ENCODE peak calls at places on chromosomes 5 and 9, in five cellular contexts. H is GM13976; I is CD8-positive, alpha-beta T cell; S is lower lobe of right lung; K is heart left ventricle. Q is an unnamed sample.

GRCh38 chr5:180603076-180603591 is 11.8 kb upstream of the SCGB3A1 start:
- DNase-seq in H (no peak), I (no peak), S (peak; percentile 37), K (no peak), Q (no peak)

GRCh38 chr9:105126233-105126632 is 118.2 kb upstream of the SLC44A1 start:
- DNase-seq in H (no peak), I (no peak), S (no peak), K (no peak), Q (no peak)

GRCh38 chr5:168467755-168468280 is 18.5 kb upstream of the RARS1 start:
- DNase-seq in H (no peak), I (no peak), S (no peak), K (no peak), Q (no peak)

GRCh38 chr9:136625101-136626065 is 37.3 kb upstream of the EGFL7 start:
- DNase-seq in H (peak; percentile 82), I (no peak), S (peak; percentile 86), K (peak; percentile 90), Q (no peak)

GRCh38 chr5:354581-355378 is 33.3 kb downstream of the AHRR start:
- DNase-seq in H (peak; percentile 37), I (no peak), S (no peak), K (no peak), Q (no peak)

GRCh38 chr5:55062039-55062779 is 38.2 kb downstream of the GZMK start:
- DNase-seq in H (no peak), I (peak; percentile 16), S (no peak), K (no peak), Q (no peak)

GRCh38 chr5:134817006-134817405 is 28.8 kb upstream of the C5orf24 start:
- DNase-seq in H (no peak), I (no peak), S (no peak), K (no peak), Q (no peak)

GRCh38 chr5:141692919-141693848 is 11.2 kb upstream of the ARAP3 start:
- DNase-seq in H (no peak), I (peak; percentile 57), S (no peak), K (no peak), Q (no peak)

GRCh38 chr9:107481035-107481434 is 8.5 kb downstream of the KLF4 start:
- DNase-seq in H (no peak), I (no peak), S (no peak), K (no peak), Q (no peak)

GRCh38 chr5:143657814-143658395 is 154.1 kb upstream of the HMHB1 start:
- DNase-seq in H (no peak), I (no peak), S (no peak), K (no peak), Q (no peak)

GRCh38 chr5:143244000-143244736 is 159.3 kb downstream of the NR3C1 start:
- DNase-seq in H (no peak), I (no peak), S (no peak), K (peak; percentile 56), Q (peak; percentile 35)

GRCh38 chr9:34446468-34446891 is 11.9 kb downstream of the FAM219A start:
- DNase-seq in H (no peak), I (no peak), S (no peak), K (no peak), Q (no peak)

GRCh38 chr5:108259306-108259705 is 122.6 kb downstream of the FBXL17 start:
- DNase-seq in H (no peak), I (no peak), S (no peak), K (no peak), Q (no peak)

GRCh38 chr5:108263338-108263737 is 118.6 kb downstream of the FBXL17 start:
- DNase-seq in H (no peak), I (no peak), S (no peak), K (no peak), Q (no peak)

GRCh38 chr5:108258001-108258400 is 123.9 kb downstream of the FBXL17 start:
- DNase-seq in H (no peak), I (no peak), S (no peak), K (no peak), Q (no peak)

GRCh38 chr5:108260105-108260857 is 121.6 kb downstream of the FBXL17 start:
- DNase-seq in H (peak; percentile 44), I (peak; percentile 66), S (peak; percentile 55), K (peak; percentile 66), Q (peak; percentile 55)

GRCh38 chr5:108260858-108261170 is 121.1 kb downstream of the FBXL17 start:
- DNase-seq in H (no peak), I (no peak), S (no peak), K (no peak), Q (no peak)
- TF ChIP-seq CTCF in H (no peak), I (peak; percentile 46), S (no peak), K (no peak), Q (no peak)

DNA sequence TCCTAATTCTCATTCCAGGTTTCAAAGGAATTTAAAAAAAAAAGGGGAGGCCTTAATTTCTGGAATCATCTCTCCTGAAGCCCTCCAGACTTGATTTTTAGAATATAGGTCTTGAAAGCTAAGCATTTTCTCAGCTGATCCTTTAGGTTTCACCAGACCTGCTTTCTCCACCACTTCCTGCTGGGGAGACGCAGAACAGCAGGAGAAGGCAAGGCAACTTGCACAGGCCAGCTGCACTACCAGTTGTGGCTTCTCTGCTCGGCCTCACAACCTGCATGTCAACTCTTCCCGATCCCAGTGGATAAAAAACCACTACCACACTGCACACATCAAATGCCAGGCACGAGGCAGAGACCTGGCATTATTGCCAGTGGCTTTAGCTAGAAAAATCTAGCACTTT is 119.8 kb downstream of the SIL1 start:
- DNase-seq in H (no peak), I (no peak), S (no peak), K (no peak), Q (no peak)
- TF ChIP-seq CTCF in H (no peak), I (no peak), S (no peak), K (no peak), Q (no peak)

DNA sequence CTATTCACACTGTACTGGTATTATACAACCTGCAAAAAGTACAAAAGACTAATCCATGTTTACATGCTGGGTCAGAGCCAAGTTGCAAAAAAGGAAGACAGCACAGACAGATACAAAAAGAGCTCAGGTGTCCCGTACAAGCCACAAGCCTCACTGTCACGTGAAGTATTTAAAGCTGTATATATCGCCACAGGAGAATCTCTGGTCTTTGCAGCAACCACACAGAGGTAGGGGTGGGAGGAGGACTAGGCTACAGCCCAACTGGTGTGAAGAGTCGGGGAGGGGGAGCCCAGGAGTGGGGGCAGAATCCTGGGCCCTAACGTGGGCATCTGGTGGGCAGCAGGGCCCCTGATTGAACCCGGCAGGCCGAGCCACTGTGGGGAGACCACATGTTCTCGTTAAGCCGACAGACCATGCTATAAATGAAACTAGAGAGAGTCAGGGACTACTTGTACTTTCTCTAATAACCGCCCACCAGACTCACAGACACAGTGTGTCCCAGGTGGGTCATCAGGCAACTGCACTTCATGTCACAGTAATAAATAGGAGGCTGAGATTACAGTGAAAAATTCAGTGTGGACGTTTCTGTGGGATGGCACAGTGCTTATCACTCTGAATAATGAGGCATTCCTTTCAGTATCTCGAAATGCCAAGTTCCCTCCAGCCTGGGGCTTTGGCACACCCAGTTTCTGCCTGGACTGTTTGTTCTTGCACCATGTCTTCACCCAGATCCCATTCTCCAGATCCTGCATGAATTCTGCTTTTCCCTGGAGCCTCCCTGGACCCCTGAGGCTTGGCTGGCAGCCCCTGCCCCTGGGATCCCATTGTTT is 79.3 kb upstream of the SH3PXD2B start:
- DNase-seq in H (peak; percentile 29), I (no peak), S (no peak), K (no peak), Q (no peak)
- TF ChIP-seq CTCF in H (no peak), I (no peak), S (no peak), K (no peak), Q (no peak)

GRCh38 chr5:85921590-85921989 is 696.2 kb upstream of the COX7C start:
- DNase-seq in H (no peak), I (no peak), S (no peak), K (no peak), Q (no peak)
- TF ChIP-seq CTCF in H (no peak), I (no peak), S (no peak), K (no peak), Q (no peak)

DNA sequence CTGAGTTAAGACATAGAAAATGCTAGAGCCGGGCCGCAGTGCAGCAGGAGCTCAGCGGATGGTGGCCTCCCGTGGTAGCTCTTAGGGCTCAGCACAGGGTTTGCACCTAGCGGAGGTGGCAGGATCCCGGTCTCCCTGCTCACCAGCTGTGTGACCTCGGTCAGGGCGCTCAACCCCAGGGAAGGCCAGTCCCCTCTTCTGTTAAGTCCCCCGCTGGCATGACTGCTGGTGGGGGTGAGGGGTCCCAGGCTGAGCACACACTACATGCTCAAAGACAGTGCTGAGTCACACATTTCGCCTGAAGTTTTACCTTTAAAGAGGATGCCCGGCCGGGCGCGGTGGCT is 39.0 kb downstream of the HRH2 start:
- DNase-seq in H (no peak), I (no peak), S (no peak), K (no peak), Q (peak; percentile 19)
- TF ChIP-seq CTCF in H (no peak), I (no peak), S (no peak), K (no peak), Q (no peak)

Q was measured in omental fat pad.